ENCODE peak calls at places on chromosomes 6 and 20, in eight cellular contexts. S is A549; P is upper lobe of right lung; U is GM12865; M is pancreas; K is CD8-positive, alpha-beta T cell; I is fibroblast of pulmonary artery; A is WERI-Rb-1. J is an unnamed sample.

GRCh38 chr20:5691918-5692618 is 58.1 kb upstream of the SHLD1 start:
- DNase-seq in U (peak; percentile 94), A (no peak), P (no peak), M (no peak), S (no peak), I (no peak), K (no peak), J (peak; percentile 22)

GRCh38 chr20:11810316-11811130 is 107.2 kb upstream of the BTBD3 start:
- DNase-seq in A (no peak), K (no peak), S (no peak), I (peak; percentile 28), P (no peak), U (no peak), M (no peak), J (no peak)

GRCh38 chr6:9437836-9438235 is 977.0 kb downstream of the TFAP2A start:
- DNase-seq in I (peak; percentile 20), M (no peak), A (no peak), S (no peak), P (no peak), K (no peak), U (no peak), J (no peak)

GRCh38 chr20:49593441-49594142 is 25.7 kb upstream of the PTGIS start:
- DNase-seq in P (no peak), I (no peak), U (no peak), A (no peak), M (no peak), K (no peak), S (no peak), J (no peak)

GRCh38 chr20:25308083-25308491 is 60.2 kb downstream of the PYGB start:
- DNase-seq in I (no peak), A (no peak), M (peak; percentile 48), S (no peak), P (peak; percentile 48), U (no peak), K (no peak), J (no peak)

GRCh38 chr6:168634928-168635327 is 193.9 kb downstream of the SMOC2 start:
- DNase-seq in M (no peak), K (no peak), I (no peak), S (no peak), U (no peak), A (no peak), P (no peak), J (no peak)

GRCh38 chr20:4059631-4060030 is 44.3 kb upstream of the RNF24 start:
- DNase-seq in U (no peak), S (no peak), A (no peak), I (no peak), M (no peak), K (no peak), P (no peak), J (no peak)

GRCh38 chr6:154683756-154684523 is 49.3 kb upstream of the SCAF8 start:
- DNase-seq in U (peak; percentile 56), M (no peak), A (no peak), I (peak; percentile 57), K (no peak), P (no peak), S (no peak), J (no peak)

GRCh38 chr20:50366270-50367103 is 143.7 kb upstream of the PTPN1 start:
- DNase-seq in M (peak; percentile 89), P (no peak), A (no peak), I (peak; percentile 89), S (peak; percentile 65), K (peak; percentile 24), U (no peak), J (peak; percentile 92)

GRCh38 chr6:156982168-156982567 is 205.0 kb downstream of the ARID1B start:
- DNase-seq in P (no peak), I (no peak), A (no peak), S (no peak), U (no peak), K (no peak), M (no peak), J (no peak)

GRCh38 chr20:7665311-7665863 is 274.9 kb downstream of the HAO1 start:
- DNase-seq in A (no peak), I (no peak), M (no peak), S (no peak), K (no peak), P (no peak), U (no peak), J (no peak)

GRCh38 chr20:62583424-62583920 is 58.8 kb upstream of the SLCO4A1 start:
- DNase-seq in P (no peak), S (peak; percentile 47), U (no peak), I (no peak), M (no peak), K (no peak), A (no peak), J (no peak)

GRCh38 chr20:60228255-60228654 is 270.0 kb downstream of the CDH26 start:
- DNase-seq in I (no peak), K (no peak), S (no peak), M (no peak), P (peak; percentile 58), A (no peak), U (peak; percentile 13), J (no peak)

GRCh38 chr6:15697895-15698294 is 35.1 kb upstream of the DTNBP1 start:
- DNase-seq in K (no peak), P (no peak), S (no peak), I (no peak), A (no peak), M (no peak), U (no peak), J (no peak)

GRCh38 chr20:62900692-62901584 is 25.4 kb downstream of the DIDO1 start:
- DNase-seq in A (peak; percentile 37), U (peak; percentile 31), M (no peak), K (no peak), P (no peak), I (peak; percentile 10), S (peak; percentile 49), J (peak; percentile 53)

GRCh38 chr6:32819729-32820128 is 2.9 kb upstream of the HLA-DOB start:
- DNase-seq in M (no peak), P (no peak), U (no peak), I (peak; percentile 38), S (peak; percentile 43), A (no peak), K (no peak), J (no peak)

GRCh38 chr6:6582111-6582510 is 6.4 kb upstream of the LY86 start:
- DNase-seq in S (no peak), I (no peak), P (no peak), K (no peak), M (no peak), U (no peak), A (no peak), J (no peak)

GRCh38 chr6:6583836-6584235 is 4.7 kb upstream of the LY86 start:
- DNase-seq in S (peak; percentile 26), U (peak; percentile 83), I (no peak), P (no peak), M (no peak), A (no peak), K (no peak), J (no peak)

GRCh38 chr6:6586167-6586566 is 2.4 kb upstream of the LY86 start:
- DNase-seq in K (no peak), S (no peak), A (no peak), M (no peak), I (no peak), P (no peak), U (peak; percentile 38), J (no peak)

GRCh38 chr6:6585003-6585311 is 3.6 kb upstream of the LY86 start:
- DNase-seq in S (no peak), I (no peak), M (no peak), U (no peak), A (no peak), K (no peak), P (no peak), J (no peak)

DNA sequence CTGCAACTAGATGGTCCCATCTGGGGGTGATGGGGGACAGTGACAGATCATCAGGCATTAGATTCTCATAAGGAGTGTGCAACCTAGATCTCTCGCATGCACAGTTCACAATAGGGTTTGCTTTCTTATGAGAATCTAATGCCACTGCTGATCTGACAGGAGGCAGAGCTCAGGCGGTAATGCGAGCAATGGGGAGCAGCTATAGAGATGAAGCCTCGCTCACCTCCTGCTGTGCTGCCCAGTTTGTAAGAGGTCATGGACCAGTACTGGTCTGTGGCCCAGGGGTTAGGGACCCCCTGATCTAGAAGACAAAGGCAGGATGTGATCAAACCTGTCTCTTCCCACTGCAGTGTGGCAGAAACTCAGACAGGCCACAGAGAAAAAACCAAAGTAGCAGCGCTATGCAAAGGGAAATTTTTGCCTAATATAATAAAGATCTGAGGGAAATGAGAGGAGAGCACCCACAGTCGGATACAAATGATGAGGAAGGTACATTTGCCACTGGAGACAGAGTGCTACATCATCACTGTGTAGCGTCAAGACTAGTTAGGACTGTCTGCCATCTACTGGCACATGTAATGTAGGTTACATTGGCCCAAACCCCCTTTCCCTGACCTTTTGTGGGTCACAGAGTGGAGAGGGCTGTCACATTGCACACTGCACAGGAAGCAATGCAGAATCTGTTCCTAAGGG is 4.1 kb upstream of the LY86 start:
- DNase-seq in U (peak; percentile 77), I (no peak), S (no peak), K (no peak), P (no peak), M (no peak), A (no peak), J (no peak)
- TF ChIP-seq CTCF in U (peak; percentile 42), I (no peak), S (no peak), K (no peak), P (no peak), M (no peak), A (peak; percentile 41), J (no peak)

GRCh38 chr6:73121421-73121993 is 103.8 kb downstream of the KHDC1L start:
- DNase-seq in M (no peak), I (peak; percentile 63), P (no peak), K (no peak), S (no peak), U (no peak), A (no peak), J (no peak)
- H3K4me3 ChIP-seq in M (no peak overlapping the region), I (no peak overlapping the region), P (no peak overlapping the region), K (no peak overlapping the region), S (no peak overlapping the region), U (no peak overlapping the region), A (no peak overlapping the region), J (no peak overlapping the region)

DNA sequence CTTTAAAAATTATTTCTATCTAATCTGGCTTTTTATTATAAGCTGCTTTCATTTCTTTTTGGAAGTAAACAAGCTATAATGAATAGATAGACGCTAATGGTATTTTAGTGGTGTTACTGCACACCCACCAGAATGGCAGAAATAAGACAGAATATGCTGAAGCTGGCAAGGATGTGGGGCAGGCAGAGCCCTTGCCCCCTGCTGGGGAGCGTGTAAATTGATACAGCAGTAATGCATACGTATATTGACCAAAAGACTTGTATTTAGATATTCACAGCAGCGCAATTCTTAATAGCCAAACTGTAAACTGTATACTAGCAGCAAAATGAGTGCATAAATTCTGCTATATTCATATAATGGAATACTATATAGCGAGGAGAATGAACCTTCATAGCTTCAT is 35.3 kb downstream of the TMEM181 start:
- DNase-seq in P (no peak), M (no peak), I (peak; percentile 24), S (no peak), A (no peak), U (peak; percentile 28), K (no peak), J (no peak)
- TF ChIP-seq CTCF in P (peak; percentile 33), M (no peak), I (peak; percentile 31), S (no peak), A (peak; percentile 14), U (peak; percentile 30), K (no peak), J (no peak)

DNA sequence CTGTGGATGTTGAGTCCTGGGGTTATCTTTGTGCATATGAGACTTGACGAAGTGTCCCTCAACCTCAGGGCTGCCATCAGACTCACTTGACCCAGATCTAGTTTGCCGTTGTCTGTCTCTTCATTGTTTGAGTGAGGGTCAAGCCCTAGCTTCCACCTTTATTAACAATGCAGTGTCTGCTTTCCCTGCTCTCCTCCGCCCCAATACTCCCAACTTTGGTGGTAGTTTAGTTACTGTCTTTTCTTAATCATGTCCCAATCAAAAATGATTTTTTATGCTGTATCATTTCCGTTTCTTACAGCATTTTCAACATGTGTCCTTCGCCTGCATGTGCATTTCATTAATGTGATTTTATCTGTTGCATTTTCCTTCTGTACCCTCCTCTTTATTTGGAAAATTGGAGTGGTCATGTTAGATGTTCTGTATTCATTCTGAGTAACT is 2.1 kb downstream of the TBPL1 start:
- DNase-seq in M (no peak), S (no peak), A (no peak), U (no peak), K (no peak), I (no peak), P (no peak), J (no peak)
- H3K4me3 ChIP-seq in M (no peak overlapping the region), S (no peak overlapping the region), A (no peak overlapping the region), U (no peak overlapping the region), K (no peak overlapping the region), I (no peak overlapping the region), P (no peak overlapping the region), J (no peak overlapping the region)

J was measured in transverse colon.